ENCODE peak calls at places on chromosomes 7 and 10, in nine cellular contexts. Q is heart left ventricle, L is adrenal gland, Z is breast epithelium, X is A549, J is right lobe of liver, B is transverse colon, E is IMR-90, N is body of pancreas. V is an unnamed sample.

GRCh38 chr7:35450456-35450855 is 196.6 kb upstream of the TBX20 start:
- DNase-seq in Q (no peak), E (no peak), L (no peak), Z (no peak), J (no peak), B (no peak), N (no peak), X (no peak), V (no peak)

GRCh38 chr10:10564081-10564480 is 453.6 kb upstream of the CELF2 start:
- DNase-seq in Z (no peak), J (no peak), X (no peak), N (no peak), B (no peak), Q (peak; percentile 8), E (no peak), L (no peak), V (no peak)

GRCh38 chr10:6843477-6843876 is 263.4 kb upstream of the PRKCQ start:
- DNase-seq in E (no peak), N (no peak), Z (no peak), B (no peak), X (no peak), J (no peak), Q (no peak), L (no peak), V (no peak)

GRCh38 chr7:50206521-50207250 is 97.8 kb upstream of the IKZF1 start:
- DNase-seq in Z (no peak), L (no peak), X (no peak), N (no peak), E (no peak), J (no peak), B (peak; percentile 24), Q (no peak), V (no peak)

GRCh38 chr10:6135039-6135438 is 46.2 kb downstream of the RBM17 start:
- DNase-seq in Q (no peak), Z (no peak), X (no peak), B (no peak), E (no peak), N (no peak), L (no peak), J (no peak), V (no peak)

GRCh38 chr7:77516085-77516484 is 21.0 kb upstream of the PTPN12 start:
- DNase-seq in Z (no peak), J (no peak), Q (no peak), X (no peak), N (no peak), E (no peak), L (no peak), B (no peak), V (no peak)

GRCh38 chr10:1227505-1228402 is 171.6 kb downstream of the WDR37 start:
- DNase-seq in Z (no peak), E (no peak), L (no peak), X (no peak), Q (no peak), B (no peak), N (no peak), J (no peak), V (no peak)

GRCh38 chr10:128257404-128257803 is 131.2 kb upstream of the MKI67 start:
- DNase-seq in L (no peak), E (no peak), X (no peak), N (no peak), Z (no peak), B (no peak), J (no peak), Q (no peak), V (no peak)

GRCh38 chr10:86644412-86645110 is 9.8 kb upstream of the OPN4 start:
- DNase-seq in X (no peak), E (peak; percentile 27), Q (no peak), L (no peak), J (no peak), N (no peak), Z (no peak), B (no peak), V (no peak)

GRCh38 chr7:4268040-4268965 is 413.8 kb upstream of the FOXK1 start:
- DNase-seq in E (no peak), X (no peak), B (no peak), Q (no peak), Z (no peak), L (no peak), J (no peak), N (no peak), V (no peak)

GRCh38 chr7:33109758-33110238 is 594 bp upstream of the RP9 start:
- DNase-seq in B (no peak), Q (no peak), N (no peak), L (no peak), X (peak; percentile 40), J (no peak), Z (no peak), E (peak; percentile 39), V (no peak)

GRCh38 chr7:135147899-135148721 is at the start of gene TMEM140:
- DNase-seq in B (peak; percentile 75), N (peak; percentile 75), E (peak; percentile 64), X (no peak), Z (no peak), J (peak; percentile 70), L (peak; percentile 56), Q (peak; percentile 62), V (peak; percentile 73)

GRCh38 chr10:78597791-78598555 is 470.8 kb upstream of the ZMIZ1 start:
- DNase-seq in L (no peak), Q (no peak), N (no peak), X (no peak), Z (no peak), B (no peak), E (no peak), J (no peak), V (no peak)

GRCh38 chr7:135147341-135147898 is 452 bp upstream of the TMEM140 start:
- DNase-seq in Q (no peak), B (no peak), X (no peak), Z (no peak), J (no peak), N (no peak), E (peak; percentile 37), L (peak; percentile 39), V (peak; percentile 69)

GRCh38 chr7:30920021-30920583 is 8.4 kb downstream of the AQP1 start:
- DNase-seq in X (no peak), Q (peak; percentile 14), N (peak; percentile 8), L (no peak), E (no peak), B (peak; percentile 9), Z (peak; percentile 24), J (peak; percentile 7), V (peak; percentile 11)

GRCh38 chr7:76393116-76394031 is 16.1 kb downstream of the SSC4D start:
- DNase-seq in E (peak; percentile 71), Z (peak; percentile 91), J (peak; percentile 95), Q (peak; percentile 97), B (peak; percentile 97), L (peak; percentile 95), N (peak; percentile 96), X (peak; percentile 92), V (peak; percentile 95)

GRCh38 chr7:155356323-155357105 is 58.8 kb downstream of the INSIG1 start:
- DNase-seq in E (no peak), Q (no peak), Z (peak; percentile 51), X (peak; percentile 43), L (no peak), J (no peak), B (no peak), N (peak; percentile 63), V (no peak)

GRCh38 chr7:128705891-128706333 is 33.2 kb upstream of the CALU start:
- DNase-seq in L (no peak), J (no peak), N (no peak), X (no peak), B (no peak), Z (no peak), E (peak; percentile 25), Q (no peak), V (no peak)

DNA sequence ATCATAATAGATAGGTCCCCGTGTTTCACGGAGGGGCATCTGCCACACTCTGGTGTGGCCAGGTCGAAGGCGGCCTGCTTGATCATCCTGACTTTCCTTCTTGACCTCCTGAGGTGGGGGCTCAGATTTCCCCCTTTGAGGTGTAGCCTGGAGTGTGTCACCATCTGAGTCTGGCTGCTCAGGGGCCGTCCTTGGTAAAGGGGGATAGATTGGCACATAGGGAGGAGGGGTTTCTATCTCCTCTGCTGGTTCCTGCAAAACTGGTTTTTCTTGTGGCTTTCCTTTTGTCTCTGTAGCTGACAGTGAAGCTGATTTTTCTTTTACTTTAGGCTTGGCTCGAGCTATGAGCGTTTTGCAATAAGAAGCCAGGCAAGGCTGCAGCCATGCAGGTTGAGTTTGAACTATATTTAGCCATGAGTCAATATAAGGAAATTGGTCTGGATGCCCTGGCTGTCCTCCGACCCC is 7.1 kb upstream of the ZNF117 start:
- DNase-seq in L (peak; percentile 73), B (no peak), E (peak; percentile 63), N (peak; percentile 62), Q (peak; percentile 19), J (no peak), X (no peak), Z (no peak), V (no peak)
- H3K9me3 ChIP-seq in L (peaks cover 27% of the 10 kb centered on the region), B (peaks cover 13% of the 10 kb centered on the region), E (peaks cover 63% of the 10 kb centered on the region), N (no peaks in the 10 kb centered on the region), Q (peaks cover 63% of the 10 kb centered on the region), J (no peaks in the 10 kb centered on the region), X (peaks cover 89% of the 10 kb centered on the region), Z (peaks cover 16% of the 10 kb centered on the region), V (no peaks in the 10 kb centered on the region)

GRCh38 chr7:101099969-101100781 is 14.9 kb downstream of the TRIM56 start:
- DNase-seq in Z (peak; percentile 92), Q (peak; percentile 88), E (peak; percentile 99), B (peak; percentile 85), N (peak; percentile 86), L (peak; percentile 99), X (peak; percentile 91), J (peak; percentile 91), V (peak; percentile 96)
- TF ChIP-seq POLR2A in Z (no peak), Q (no peak), E (peak; percentile 14), B (peak; percentile 10), N (no peak), L (peak; percentile 65), X (peak; percentile 22), J (peak; percentile 39), V (peak; percentile 15)

DNA sequence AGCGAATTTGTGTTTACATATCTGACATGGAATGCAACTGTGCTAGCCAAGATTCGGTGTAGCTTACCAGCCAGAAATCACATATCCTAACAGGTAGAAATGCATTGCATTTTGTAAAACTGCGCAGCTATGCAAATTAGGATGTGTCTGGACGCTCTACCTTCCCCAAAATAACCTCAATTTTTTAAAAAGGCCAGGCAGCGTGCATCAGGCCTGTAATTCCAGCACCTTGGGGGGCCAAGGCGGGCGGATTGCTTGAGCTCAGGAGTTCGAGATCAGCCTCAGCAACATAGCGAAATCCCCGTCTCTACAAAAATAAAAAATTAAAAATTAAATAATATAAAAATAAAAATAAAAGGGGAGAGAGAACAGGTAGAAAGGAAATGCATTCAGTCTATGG is 305.0 kb downstream of the TYW1 start:
- DNase-seq in X (no peak), Z (no peak), L (no peak), E (peak; percentile 25), B (no peak), Q (no peak), J (no peak), N (no peak), V (no peak)
- H3K27ac ChIP-seq in X (peak overlapping the region; percentile 91), Z (peak overlapping the region; percentile 96), L (peak overlapping the region; percentile 94), E (no peak overlapping the region), B (peak overlapping the region; percentile 94), Q (peak overlapping the region; percentile 97), J (peak overlapping the region; percentile 83), N (peak overlapping the region; percentile 88), V (peak overlapping the region; percentile 90)

DNA sequence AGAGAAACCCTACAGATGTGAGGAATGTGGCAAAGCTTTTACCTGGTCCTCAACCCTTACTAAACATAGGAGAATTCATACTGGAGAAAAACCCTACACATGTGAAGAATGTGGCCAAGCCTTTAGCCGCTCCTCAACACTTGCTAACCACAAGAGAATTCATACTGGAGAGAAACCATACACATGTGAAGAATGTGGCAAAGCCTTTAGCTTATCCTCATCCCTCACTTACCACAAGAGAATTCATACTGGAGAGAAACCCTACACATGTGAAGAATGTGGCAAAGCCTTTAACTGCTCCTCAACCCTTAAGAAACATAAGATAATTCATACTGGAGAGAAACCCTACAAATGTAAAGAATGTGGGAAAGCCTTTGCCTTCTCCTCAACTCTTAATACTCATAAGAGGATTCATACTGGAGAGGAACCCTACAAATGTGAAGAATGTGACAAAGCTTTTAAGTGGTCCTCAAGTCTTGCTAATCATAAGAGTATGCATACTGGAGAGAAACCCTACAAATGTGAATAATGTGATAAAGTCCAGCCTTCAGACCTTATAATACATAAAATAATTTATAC is 38.2 kb downstream of the ZNF679 start:
- DNase-seq in E (no peak), L (no peak), Z (no peak), X (no peak), J (no peak), B (no peak), N (no peak), Q (no peak), V (no peak)
- H3K9me3 ChIP-seq in E (peaks cover 3% of the 10 kb centered on the region), L (peaks cover 27% of the 10 kb centered on the region), Z (peaks cover 22% of the 10 kb centered on the region), X (peaks cover 22% of the 10 kb centered on the region), J (no peaks in the 10 kb centered on the region), B (peaks cover 52% of the 10 kb centered on the region), N (no peaks in the 10 kb centered on the region), Q (peaks cover 75% of the 10 kb centered on the region), V (peaks cover 25% of the 10 kb centered on the region)

V was measured in gastrocnemius medialis.